ENCODE peak calls at places on chromosomes 7 and 10, in seven cellular contexts. B is GM06990, Q is B cell, O is HFFc6, X is body of pancreas, C is GM12864, D is MM.1S. K is an unnamed sample.

GRCh38 chr7:92295391-92295790 is 49.6 kb downstream of the ANKIB1 start:
- DNase-seq in C (no peak), O (no peak), D (no peak), X (no peak), B (no peak), Q (no peak), K (no peak)

GRCh38 chr10:91681361-91682276 is 48.7 kb upstream of the PPP1R3C start:
- DNase-seq in C (no peak), D (no peak), O (no peak), B (no peak), Q (no peak), X (no peak), K (no peak)

GRCh38 chr7:143239822-143240221 is 18.0 kb downstream of the TAS2R40 start:
- DNase-seq in X (no peak), B (no peak), Q (no peak), O (peak; percentile 14), C (no peak), D (no peak), K (no peak)

GRCh38 chr10:79346388-79347225 is 662 bp upstream of the PPIF start:
- DNase-seq in X (no peak), C (no peak), Q (no peak), D (no peak), O (no peak), B (no peak), K (peak; percentile 13)

GRCh38 chr10:48470115-48470892 is 134.6 kb downstream of the ARHGAP22 start:
- DNase-seq in C (no peak), O (no peak), X (no peak), Q (no peak), B (no peak), D (no peak), K (no peak)

GRCh38 chr10:21726601-21727295 is 192.7 kb downstream of the MLLT10 start:
- DNase-seq in C (no peak), X (no peak), O (no peak), Q (no peak), D (no peak), B (no peak), K (no peak)

GRCh38 chr10:47370878-47371277 is 13.2 kb downstream of the ZNF488 start:
- DNase-seq in O (no peak), Q (no peak), C (no peak), X (no peak), D (no peak), B (no peak), K (no peak)

GRCh38 chr10:37775612-37776011 is 81.8 kb downstream of the ZNF248 start:
- DNase-seq in Q (no peak), X (no peak), D (no peak), O (no peak), B (no peak), C (no peak), K (no peak)

GRCh38 chr7:68805159-68805558 is 793.1 kb upstream of the AUTS2 start:
- DNase-seq in C (no peak), Q (no peak), O (no peak), D (no peak), B (no peak), X (no peak), K (no peak)

GRCh38 chr10:119460369-119461195 is 81.9 kb downstream of the RGS10 start:
- DNase-seq in X (no peak), O (no peak), B (no peak), D (no peak), Q (no peak), C (no peak), K (no peak)

GRCh38 chr10:1043532-1043995 is 5.4 kb downstream of the IDI1 start:
- DNase-seq in C (peak; percentile 60), B (no peak), D (peak; percentile 80), Q (peak; percentile 70), O (no peak), X (no peak), K (peak; percentile 65)

GRCh38 chr7:125651823-125652528 is 722.4 kb upstream of the POT1 start:
- DNase-seq in O (no peak), C (no peak), B (no peak), D (no peak), Q (no peak), X (no peak), K (peak; percentile 6)

GRCh38 chr10:50635286-50635685 is 11.5 kb upstream of the SGMS1 start:
- DNase-seq in B (no peak), Q (no peak), X (no peak), O (peak; percentile 85), C (no peak), D (no peak), K (no peak)

GRCh38 chr7:85554294-85554877 is 367.5 kb upstream of the SEMA3D start:
- DNase-seq in C (peak; percentile 18), B (peak; percentile 1), O (peak; percentile 76), Q (peak; percentile 50), D (peak; percentile 70), X (peak; percentile 16), K (peak; percentile 11)

GRCh38 chr7:105677803-105678583 is 96.7 kb upstream of the EFCAB10 start:
- DNase-seq in D (no peak), X (no peak), O (no peak), B (peak; percentile 44), Q (peak; percentile 72), C (peak; percentile 46), K (peak; percentile 32)

GRCh38 chr7:6647080-6647479 is 10.0 kb downstream of the ZNF316 start:
- DNase-seq in D (no peak), O (no peak), B (no peak), Q (no peak), X (no peak), C (no peak), K (no peak)

GRCh38 chr10:127963136-127963535 is 56.2 kb downstream of the PTPRE start:
- DNase-seq in O (no peak), C (no peak), X (no peak), B (no peak), D (no peak), Q (no peak), K (no peak)

GRCh38 chr7:20359397-20359963 is 28.8 kb downstream of the ITGB8 start:
- DNase-seq in C (no peak), Q (no peak), B (no peak), D (no peak), O (no peak), X (no peak), K (no peak)

GRCh38 chr7:52726986-52727385 is 308.4 kb upstream of the POM121L12 start:
- DNase-seq in Q (no peak), B (no peak), D (no peak), O (no peak), X (no peak), C (no peak), K (no peak)

GRCh38 chr10:99711129-99711719 is 20.7 kb downstream of the COX15 start:
- DNase-seq in D (peak; percentile 37), B (no peak), Q (peak; percentile 63), C (peak; percentile 16), O (peak; percentile 78), X (peak; percentile 26), K (peak; percentile 38)

GRCh38 chr10:5043716-5044115 is 40.1 kb upstream of the AKR1C2 start:
- DNase-seq in Q (no peak), X (peak; percentile 71), O (no peak), D (no peak), B (no peak), C (no peak), K (no peak)

GRCh38 chr7:132500727-132501410 is 75.4 kb downstream of the PLXNA4 start:
- DNase-seq in B (no peak), O (no peak), D (no peak), C (no peak), X (peak; percentile 33), Q (no peak), K (no peak)

GRCh38 chr7:78226059-78226658 is 427.6 kb downstream of the PHTF2 start:
- DNase-seq in C (no peak), D (no peak), B (no peak), X (peak; percentile 34), O (peak; percentile 24), Q (no peak), K (peak; percentile 8)

GRCh38 chr7:44980393-44981034 is 1.7 kb upstream of the MYO1G start:
- DNase-seq in C (peak; percentile 89), D (no peak), B (peak; percentile 82), O (no peak), X (no peak), Q (peak; percentile 78), K (peak; percentile 74)

GRCh38 chr10:6203331-6204062 is 765 bp downstream of the PFKFB3 start:
- DNase-seq in Q (peak; percentile 76), D (peak; percentile 54), C (no peak), B (peak; percentile 71), O (peak; percentile 42), X (peak; percentile 56), K (peak; percentile 94)
- TF ChIP-seq CTCF in Q (no peak), D (no peak), C (peak; percentile 46), B (no peak), O (no peak), X (peak; percentile 14), K (peak; percentile 65)

GRCh38 chr10:88131561-88132139 is 268.2 kb downstream of the PTEN start:
- DNase-seq in B (no peak), Q (no peak), C (no peak), O (no peak), X (peak; percentile 94), D (no peak), K (no peak)
- TF ChIP-seq CTCF in B (no peak), Q (no peak), C (no peak), O (no peak), X (peak; percentile 95), D (no peak), K (no peak)

DNA sequence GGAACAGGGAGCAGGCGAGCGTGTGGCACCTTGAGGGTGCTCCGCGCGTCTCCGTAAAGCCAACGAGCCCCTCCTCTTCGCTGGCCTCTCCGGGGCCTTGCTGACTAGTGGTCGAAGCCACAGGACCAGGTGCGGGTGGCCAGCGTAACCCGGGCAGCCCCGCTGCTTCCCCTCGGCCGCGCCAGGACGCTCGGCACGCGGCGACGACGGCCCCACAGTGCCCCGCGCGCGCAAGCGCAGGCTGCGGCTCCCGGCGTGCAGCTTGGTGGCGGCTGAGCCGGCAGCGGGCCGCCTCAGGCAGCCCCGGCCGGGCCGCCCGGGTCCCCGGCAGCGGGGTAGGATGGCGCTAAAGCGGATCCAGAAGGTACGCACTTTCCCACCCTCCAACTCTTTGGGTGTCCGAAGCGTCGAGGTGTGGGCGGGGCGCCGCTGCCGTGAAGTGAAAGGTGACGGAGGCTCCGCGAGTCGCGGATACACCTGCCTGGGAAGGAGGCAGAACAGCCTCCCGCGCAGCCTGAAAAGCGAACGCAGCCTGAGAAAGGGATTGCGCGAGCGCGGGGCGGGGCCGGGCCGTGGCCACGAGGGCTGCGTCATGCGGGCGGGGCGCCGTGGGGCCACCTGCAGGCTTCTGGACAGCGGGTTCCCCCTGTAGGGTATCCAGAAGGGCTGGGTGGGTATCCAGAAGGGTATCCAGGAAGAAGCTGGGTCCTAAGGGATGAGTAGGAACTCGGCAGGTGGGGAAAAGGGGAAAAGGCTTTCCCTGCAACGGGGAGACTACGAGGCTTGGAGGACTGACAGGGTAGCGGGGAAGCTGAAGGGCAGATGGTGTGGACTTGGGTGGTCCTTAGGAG is at the start of gene UBE2D4:
- DNase-seq in D (peak; percentile 94), X (peak; percentile 90), Q (peak; percentile 92), B (peak; percentile 92), C (peak; percentile 54), O (peak; percentile 57), K (peak; percentile 94)
- TF ChIP-seq CTCF in D (peak; percentile 6), X (no peak), Q (no peak), B (peak; percentile 12), C (no peak), O (peak; percentile 20), K (peak; percentile 10)

DNA sequence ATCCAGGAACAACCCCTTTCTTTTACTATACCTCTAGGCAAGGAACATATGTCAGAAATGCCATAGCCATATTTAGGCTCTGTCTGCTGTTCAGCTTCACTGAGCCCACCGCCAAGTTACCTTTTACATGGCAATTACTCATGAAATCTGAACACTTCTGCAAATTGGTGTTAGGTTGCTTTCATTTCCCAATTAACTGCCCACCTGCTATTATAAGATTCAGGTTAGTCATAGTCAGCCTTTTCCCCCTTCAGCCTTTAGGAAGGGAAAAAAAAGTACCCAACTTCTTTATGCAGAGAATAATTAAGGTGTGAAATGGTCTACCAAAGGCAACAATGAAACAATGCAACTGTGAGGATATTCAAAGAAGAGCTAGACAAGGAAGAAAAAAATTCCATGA is 442.0 kb upstream of the NRP1 start:
- DNase-seq in O (no peak), Q (no peak), C (no peak), B (peak; percentile 42), X (no peak), D (no peak), K (no peak)
- TF ChIP-seq CTCF in O (no peak), Q (no peak), C (no peak), B (no peak), X (no peak), D (no peak), K (no peak)

K was measured in GM20000.